ENCODE peak calls at places on chromosomes 2 and 18, in nine cellular contexts. I is foreskin fibroblast, E is MG63, N is neural crest cell, P is M059J, S is LoVo, H is astrocyte of the cerebellum, A is NCI-H2029, D is AG04450. K is an unnamed sample.

GRCh38 chr2:529425-529824 is 147.8 kb downstream of the TMEM18 start:
- DNase-seq in I (peak; percentile 31), E (no peak), N (no peak), P (peak; percentile 9), S (peak; percentile 2), H (no peak), A (peak; percentile 24), D (no peak), K (peak; percentile 11)

GRCh38 chr2:204012081-204012653 is 75.6 kb downstream of the ICOS start:
- DNase-seq in I (peak; percentile 12), E (peak; percentile 71), N (no peak), P (peak; percentile 15), S (no peak), H (no peak), A (no peak), D (no peak), K (no peak)

GRCh38 chr2:138997849-138998517 is 217.8 kb upstream of the NXPH2 start:
- DNase-seq in I (peak; percentile 30), E (peak; percentile 20), N (no peak), P (peak; percentile 31), S (no peak), H (peak; percentile 4), A (no peak), D (no peak), K (no peak)

GRCh38 chr2:111973701-111974100 is 75.3 kb downstream of the MERTK start:
- DNase-seq in I (no peak), E (no peak), N (no peak), P (no peak), S (no peak), H (no peak), A (no peak), D (no peak), K (no peak)

GRCh38 chr2:29066271-29066860 is 8.0 kb downstream of the PCARE start:
- DNase-seq in I (peak; percentile 66), E (no peak), N (no peak), P (no peak), S (no peak), H (no peak), A (no peak), D (peak; percentile 37), K (no peak)

GRCh38 chr2:128584296-128584900 is 265.7 kb upstream of the HS6ST1 start:
- DNase-seq in I (peak; percentile 90), E (no peak), N (no peak), P (no peak), S (no peak), H (peak; percentile 45), A (no peak), D (peak; percentile 69), K (no peak)

GRCh38 chr2:21041943-21042707 is 1.7 kb downstream of the APOB start:
- DNase-seq in I (peak; percentile 50), E (no peak), N (no peak), P (no peak), S (no peak), H (no peak), A (no peak), D (no peak), K (no peak)

GRCh38 chr2:158795110-158795924 is at the start of gene DAPL1:
- DNase-seq in I (no peak), E (no peak), N (no peak), P (no peak), S (no peak), H (no peak), A (peak; percentile 71), D (no peak), K (no peak)

GRCh38 chr2:177021686-177022085 is 190.9 kb upstream of the HNRNPA3 start:
- DNase-seq in I (no peak), E (no peak), N (no peak), P (no peak), S (no peak), H (no peak), A (no peak), D (no peak), K (no peak)

GRCh38 chr2:217743407-217743806 is 259.4 kb downstream of the TNS1 start:
- DNase-seq in I (no peak), E (no peak), N (no peak), P (no peak), S (no peak), H (no peak), A (no peak), D (no peak), K (no peak)

GRCh38 chr18:12282436-12283039 is 25.5 kb upstream of the TUBB6 start:
- DNase-seq in I (peak; percentile 94), E (peak; percentile 72), N (no peak), P (peak; percentile 75), S (no peak), H (peak; percentile 27), A (no peak), D (peak; percentile 54), K (no peak)

GRCh38 chr18:48053881-48054586 is 123.6 kb upstream of the SMAD2 start:
- DNase-seq in I (no peak), E (no peak), N (no peak), P (no peak), S (no peak), H (no peak), A (no peak), D (no peak), K (no peak)

GRCh38 chr2:43020990-43021677 is 205.3 kb downstream of the ZFP36L2 start:
- DNase-seq in I (no peak), E (no peak), N (no peak), P (no peak), S (no peak), H (no peak), A (no peak), D (no peak), K (no peak)

GRCh38 chr18:22428672-22429071 is 11.0 kb upstream of the CTAGE1 start:
- DNase-seq in I (peak; percentile 27), E (no peak), N (no peak), P (no peak), S (no peak), H (no peak), A (no peak), D (no peak), K (no peak)

GRCh38 chr2:110910404-110910803 is 178.0 kb downstream of the ACOXL start:
- DNase-seq in I (no peak), E (no peak), N (no peak), P (no peak), S (no peak), H (no peak), A (no peak), D (no peak), K (no peak)

GRCh38 chr18:10398571-10398970 is 55.9 kb upstream of the APCDD1 start:
- DNase-seq in I (no peak), E (no peak), N (no peak), P (no peak), S (no peak), H (peak; percentile 92), A (no peak), D (no peak), K (no peak)

GRCh38 chr2:62158444-62159121 is 37.3 kb upstream of the B3GNT2 start:
- DNase-seq in I (no peak), E (no peak), N (no peak), P (no peak), S (no peak), H (no peak), A (no peak), D (no peak), K (no peak)

GRCh38 chr2:137729305-137729704 is 235.0 kb upstream of the HNMT start:
- DNase-seq in I (no peak), E (no peak), N (no peak), P (no peak), S (no peak), H (no peak), A (no peak), D (no peak), K (peak; percentile 17)

GRCh38 chr2:150209746-150210145 is 277.7 kb downstream of the RND3 start:
- DNase-seq in I (no peak), E (no peak), N (no peak), P (no peak), S (no peak), H (no peak), A (no peak), D (no peak), K (no peak)

GRCh38 chr2:29657674-29658073 is 263.7 kb downstream of the ALK start:
- DNase-seq in I (no peak), E (no peak), N (no peak), P (no peak), S (no peak), H (no peak), A (no peak), D (no peak), K (no peak)

GRCh38 chr2:54534625-54535024 is 78.5 kb downstream of the SPTBN1 start:
- DNase-seq in I (no peak), E (no peak), N (no peak), P (no peak), S (no peak), H (no peak), A (no peak), D (no peak), K (no peak)

GRCh38 chr2:47058061-47058931 is 96.8 kb downstream of the STPG4 start:
- DNase-seq in I (peak; percentile 90), E (no peak), N (no peak), P (no peak), S (no peak), H (no peak), A (no peak), D (no peak), K (no peak)

K was measured in NCI-H1930.